ENCODE peak calls at places on chromosome 20, in four cellular contexts. One of them, this sample, is unnamed.

GRCh38 chr20:37968726-37969401 is 64.4 kb downstream of the TTI1 start:
- DNase-seq in tibial artery: no peak
- DNase-seq in fibroblast of lung: no peak
- DNase-seq in spleen: no peak
- DNase-seq in this sample: no peak

GRCh38 chr20:1119128-1119505 is 715 bp downstream of the PSMF1 start:
- DNase-seq in tibial artery: no peak
- DNase-seq in fibroblast of lung: no peak
- DNase-seq in spleen: no peak
- DNase-seq in this sample: no peak

GRCh38 chr20:39936401-39936800 is 752.6 kb downstream of the MAFB start:
- DNase-seq in tibial artery: no peak
- DNase-seq in fibroblast of lung: no peak
- DNase-seq in spleen: no peak
- DNase-seq in this sample: no peak

GRCh38 chr20:36035720-36036119 is 67.3 kb downstream of the CNBD2 start:
- DNase-seq in tibial artery: no peak
- DNase-seq in fibroblast of lung: no peak
- DNase-seq in spleen: no peak
- DNase-seq in this sample: no peak

GRCh38 chr20:23622839-23623343 is 14.9 kb downstream of the CST3 start:
- DNase-seq in tibial artery: peak; percentile 87
- DNase-seq in fibroblast of lung: peak; percentile 98
- DNase-seq in spleen: no peak
- DNase-seq in this sample: no peak

GRCh38 chr20:39264506-39265172 is 302.5 kb downstream of the DHX35 start:
- DNase-seq in tibial artery: peak; percentile 39
- DNase-seq in fibroblast of lung: peak; percentile 74
- DNase-seq in spleen: no peak
- DNase-seq in this sample: no peak

GRCh38 chr20:23657202-23657601 is 19.4 kb upstream of the CST3 start:
- DNase-seq in tibial artery: no peak
- DNase-seq in fibroblast of lung: no peak
- DNase-seq in spleen: no peak
- DNase-seq in this sample: no peak

GRCh38 chr20:1165521-1165920 is 19.3 kb downstream of the TMEM74B start:
- DNase-seq in tibial artery: no peak
- DNase-seq in fibroblast of lung: no peak
- DNase-seq in spleen: no peak
- DNase-seq in this sample: no peak

GRCh38 chr20:10249048-10249770 is 30.6 kb downstream of the SNAP25 start:
- DNase-seq in tibial artery: no peak
- DNase-seq in fibroblast of lung: no peak
- DNase-seq in spleen: no peak
- DNase-seq in this sample: no peak

GRCh38 chr20:25230177-25230831 is 17.6 kb upstream of the PYGB start:
- DNase-seq in tibial artery: no peak
- DNase-seq in fibroblast of lung: no peak
- DNase-seq in spleen: peak; percentile 60
- DNase-seq in this sample: no peak

GRCh38 chr20:16713056-16713455 is 16.8 kb upstream of the SNRPB2 start:
- DNase-seq in tibial artery: no peak
- DNase-seq in fibroblast of lung: no peak
- DNase-seq in spleen: no peak
- DNase-seq in this sample: no peak

GRCh38 chr20:2643708-2644107 is 8.7 kb upstream of the NOP56 start:
- DNase-seq in tibial artery: no peak
- DNase-seq in fibroblast of lung: no peak
- DNase-seq in spleen: no peak
- DNase-seq in this sample: no peak

GRCh38 chr20:3045042-3045815 is 623 bp upstream of the MRPS26 start:
- DNase-seq in tibial artery: peak; percentile 85
- DNase-seq in fibroblast of lung: peak; percentile 76
- DNase-seq in spleen: no peak
- DNase-seq in this sample: no peak

GRCh38 chr20:13022401-13023170 is 13.8 kb downstream of the SPTLC3 start:
- DNase-seq in tibial artery: no peak
- DNase-seq in fibroblast of lung: peak; percentile 81
- DNase-seq in spleen: no peak
- DNase-seq in this sample: no peak

GRCh38 chr20:18403269-18403668 is 63.6 kb downstream of the DZANK1 start:
- DNase-seq in tibial artery: no peak
- DNase-seq in fibroblast of lung: no peak
- DNase-seq in spleen: no peak
- DNase-seq in this sample: no peak

DNA sequence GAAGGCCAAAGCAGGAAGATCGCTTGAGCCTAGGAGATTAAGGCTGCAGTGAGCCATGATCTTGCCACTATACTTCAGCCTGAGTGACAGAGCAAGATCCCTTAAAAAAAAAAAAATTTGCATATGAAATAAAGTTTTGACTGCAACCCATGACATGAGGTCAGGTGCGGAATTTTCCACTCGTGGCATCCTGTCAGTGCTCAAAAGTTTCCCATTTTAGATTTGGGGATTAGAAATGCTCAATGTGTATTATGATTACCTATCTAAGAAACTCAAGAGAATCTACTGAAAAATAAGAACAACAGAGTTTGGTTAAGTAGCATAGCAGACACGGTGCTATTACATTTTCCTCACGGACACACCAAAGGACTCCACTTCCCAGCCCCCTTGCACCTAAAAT is 11.7 kb downstream of the SLC23A2 start:
- DNase-seq in tibial artery: no peak
- DNase-seq in fibroblast of lung: no peak
- DNase-seq in spleen: no peak
- DNase-seq in this sample: no peak
- H3K27ac ChIP-seq in tibial artery: no peak overlapping the region
- H3K27ac ChIP-seq in fibroblast of lung: no peak overlapping the region
- H3K27ac ChIP-seq in spleen: peak overlapping the region; percentile 2
- H3K27ac ChIP-seq in this sample: no peak overlapping the region

GRCh38 chr20:8790442-8791074 is 278.3 kb upstream of the PLCB4 start:
- DNase-seq in tibial artery: no peak
- DNase-seq in fibroblast of lung: peak; percentile 70
- DNase-seq in spleen: no peak
- DNase-seq in this sample: no peak

GRCh38 chr20:8798505-8798904 is 270.4 kb upstream of the PLCB4 start:
- DNase-seq in tibial artery: no peak
- DNase-seq in fibroblast of lung: peak; percentile 42
- DNase-seq in spleen: no peak
- DNase-seq in this sample: no peak

GRCh38 chr20:8796088-8796665 is 272.7 kb upstream of the PLCB4 start:
- DNase-seq in tibial artery: no peak
- DNase-seq in fibroblast of lung: peak; percentile 58
- DNase-seq in spleen: no peak
- DNase-seq in this sample: no peak

GRCh38 chr20:8800089-8800488 is 268.8 kb upstream of the PLCB4 start:
- DNase-seq in tibial artery: no peak
- DNase-seq in fibroblast of lung: no peak
- DNase-seq in spleen: no peak
- DNase-seq in this sample: no peak

DNA sequence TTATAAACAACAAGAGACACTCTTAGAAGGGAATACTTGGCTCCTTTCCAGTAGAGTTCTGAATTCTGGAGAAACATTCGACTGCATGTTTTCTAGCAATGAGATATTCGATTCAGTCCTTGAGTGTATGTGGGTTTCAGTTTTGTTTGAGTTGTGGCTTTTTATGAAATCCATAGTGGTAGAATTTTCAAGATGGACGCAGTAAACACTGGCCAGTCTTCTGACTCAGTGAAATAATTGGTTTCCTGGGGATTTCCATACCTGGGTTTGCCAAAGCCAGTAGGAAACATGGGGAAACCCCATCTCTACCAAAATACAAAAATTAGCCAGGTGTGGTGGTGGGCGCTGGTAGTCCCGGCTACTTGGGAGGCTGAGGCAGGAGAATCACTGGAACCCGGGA is 273.5 kb upstream of the PLCB4 start:
- DNase-seq in tibial artery: no peak
- DNase-seq in fibroblast of lung: no peak
- DNase-seq in spleen: no peak
- DNase-seq in this sample: no peak
- H3K27ac ChIP-seq in tibial artery: no peak overlapping the region
- H3K27ac ChIP-seq in fibroblast of lung: no peak overlapping the region
- H3K27ac ChIP-seq in spleen: no peak overlapping the region
- H3K27ac ChIP-seq in this sample: no peak overlapping the region

GRCh38 chr20:19783966-19784401 is 25.9 kb downstream of the RIN2 start:
- DNase-seq in tibial artery: no peak
- DNase-seq in fibroblast of lung: peak; percentile 59
- DNase-seq in spleen: no peak
- DNase-seq in this sample: peak; percentile 65
- H3K27ac ChIP-seq in tibial artery: no peak overlapping the region
- H3K27ac ChIP-seq in fibroblast of lung: peak overlapping the region; percentile 76
- H3K27ac ChIP-seq in spleen: no peak overlapping the region
- H3K27ac ChIP-seq in this sample: peak overlapping the region; percentile 37

DNA sequence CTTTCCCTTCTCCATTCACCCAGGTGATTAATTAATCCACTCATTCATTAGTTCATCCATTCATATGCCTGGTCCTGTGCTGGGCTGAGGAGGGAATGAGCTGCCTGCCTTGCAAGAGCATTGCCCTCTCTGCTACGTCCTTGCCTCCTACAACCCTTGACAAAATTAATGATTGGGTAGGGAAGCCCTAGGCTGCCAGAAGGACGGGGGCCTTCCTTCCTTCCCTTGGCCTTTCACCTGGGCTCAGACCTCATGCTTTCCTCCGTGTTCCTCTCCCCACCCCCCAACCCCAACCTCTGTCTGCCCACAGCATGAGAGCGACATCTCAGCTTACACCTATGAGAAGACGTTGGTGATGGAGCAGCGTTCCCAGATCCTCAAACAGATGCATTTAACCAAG is 25.6 kb downstream of the SLC12A5 start:
- DNase-seq in tibial artery: no peak
- DNase-seq in fibroblast of lung: no peak
- DNase-seq in spleen: no peak
- DNase-seq in this sample: no peak
- H3K27ac ChIP-seq in tibial artery: no peak overlapping the region
- H3K27ac ChIP-seq in fibroblast of lung: no peak overlapping the region
- H3K27ac ChIP-seq in spleen: no peak overlapping the region
- H3K27ac ChIP-seq in this sample: no peak overlapping the region

DNA sequence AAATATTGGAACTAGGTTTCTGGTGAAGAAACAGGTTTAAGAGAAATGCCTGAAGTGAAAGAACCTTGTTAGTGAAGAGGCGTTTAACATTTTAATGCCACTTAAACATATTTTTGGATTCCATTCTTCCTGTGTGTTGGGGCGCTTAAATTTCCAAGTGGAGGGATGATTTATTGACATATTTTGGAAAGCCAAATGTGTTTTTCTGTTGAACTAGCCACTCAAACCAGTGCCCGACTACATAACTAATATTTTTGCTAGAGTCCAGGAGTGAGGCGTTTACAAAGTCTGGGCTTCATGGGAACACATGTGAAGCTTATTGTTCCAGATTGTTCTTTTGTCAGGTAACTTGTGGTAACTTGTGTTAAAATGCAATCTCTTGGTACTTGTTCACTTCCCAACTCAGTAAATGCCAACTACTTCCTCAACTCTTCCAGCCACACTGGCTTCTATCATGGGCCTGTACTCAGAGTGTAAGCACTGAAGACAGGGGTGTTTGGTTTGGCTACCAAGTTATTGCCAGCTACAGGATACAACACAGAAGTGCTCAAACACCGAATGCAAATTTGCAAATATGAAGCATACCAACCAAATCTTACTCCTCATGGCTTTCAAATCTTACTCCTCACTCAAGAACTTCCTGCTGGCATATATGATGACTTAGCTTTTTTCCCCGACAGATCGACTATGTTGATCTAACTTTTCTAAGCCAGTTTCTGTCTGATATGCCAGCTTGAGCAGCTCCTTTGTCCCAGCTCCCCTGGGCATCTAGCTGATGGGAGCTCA is 2.0 kb upstream of the ZNFX1 start:
- DNase-seq in tibial artery: no peak
- DNase-seq in fibroblast of lung: peak; percentile 25
- DNase-seq in spleen: no peak
- DNase-seq in this sample: no peak
- H3K27ac ChIP-seq in tibial artery: no peak overlapping the region
- H3K27ac ChIP-seq in fibroblast of lung: no peak overlapping the region
- H3K27ac ChIP-seq in spleen: peak overlapping the region; percentile 99
- H3K27ac ChIP-seq in this sample: peak overlapping the region; percentile 95

DNA sequence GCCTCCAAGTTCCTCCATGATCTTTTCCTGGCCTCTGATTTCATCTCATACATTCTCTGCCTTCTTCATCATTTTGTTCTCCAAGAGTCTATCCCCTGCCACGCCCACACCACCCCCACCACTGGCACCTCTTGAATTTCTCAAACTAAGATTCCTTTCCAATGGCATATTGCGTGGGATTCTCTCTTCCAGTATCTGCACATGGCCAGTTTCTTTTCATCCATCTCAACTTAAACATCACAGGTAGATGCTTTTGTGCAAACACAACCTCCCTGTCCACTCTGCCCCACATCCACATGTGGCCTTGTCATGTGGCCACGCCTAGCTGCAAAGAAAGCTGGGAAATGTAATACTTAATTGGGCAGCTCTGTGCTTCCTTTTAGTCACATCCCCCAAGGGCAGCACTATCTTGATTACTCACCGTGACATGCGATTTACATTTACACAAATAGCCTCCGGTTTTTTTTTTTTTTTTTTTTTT is 33.4 kb upstream of the ZMYND8 start:
- DNase-seq in tibial artery: no peak
- DNase-seq in fibroblast of lung: peak; percentile 39
- DNase-seq in spleen: no peak
- DNase-seq in this sample: no peak
- H3K27ac ChIP-seq in tibial artery: no peak overlapping the region
- H3K27ac ChIP-seq in fibroblast of lung: no peak overlapping the region
- H3K27ac ChIP-seq in spleen: no peak overlapping the region
- H3K27ac ChIP-seq in this sample: no peak overlapping the region

This sample was measured in upper lobe of right lung.